ENCODE peak calls at places on chromosome 15, in nine cellular contexts. One of them, this sample, is unnamed.

GRCh38 chr15:52695146-52695545 is 16.0 kb upstream of the ATOSA start:
- DNase-seq in left ventricle myocardium inferior: no peak
- DNase-seq in NCI-H2107: no peak
- DNase-seq in psoas muscle: no peak
- DNase-seq in neuronal stem cell: no peak
- DNase-seq in AG08396: no peak
- DNase-seq in activated gamma-delta T cell treated with Interleukin-2 at 50 U/mL for 16 hours: no peak
- DNase-seq in choroid plexus epithelial cell: no peak
- DNase-seq in AG04450: no peak
- DNase-seq in this sample: no peak

GRCh38 chr15:80585544-80586018 is 109.5 kb upstream of the ABHD17C start:
- DNase-seq in left ventricle myocardium inferior: no peak
- DNase-seq in NCI-H2107: no peak
- DNase-seq in psoas muscle: no peak
- DNase-seq in neuronal stem cell: no peak
- DNase-seq in AG08396: no peak
- DNase-seq in activated gamma-delta T cell treated with Interleukin-2 at 50 U/mL for 16 hours: no peak
- DNase-seq in choroid plexus epithelial cell: no peak
- DNase-seq in AG04450: no peak
- DNase-seq in this sample: no peak

GRCh38 chr15:101176625-101177024 is 75.2 kb downstream of the CHSY1 start:
- DNase-seq in left ventricle myocardium inferior: no peak
- DNase-seq in NCI-H2107: no peak
- DNase-seq in psoas muscle: no peak
- DNase-seq in neuronal stem cell: no peak
- DNase-seq in AG08396: no peak
- DNase-seq in activated gamma-delta T cell treated with Interleukin-2 at 50 U/mL for 16 hours: no peak
- DNase-seq in choroid plexus epithelial cell: peak; percentile 73
- DNase-seq in AG04450: no peak
- DNase-seq in this sample: no peak

GRCh38 chr15:28094732-28095521 is 4.2 kb downstream of the OCA2 start:
- DNase-seq in left ventricle myocardium inferior: no peak
- DNase-seq in NCI-H2107: no peak
- DNase-seq in psoas muscle: peak; percentile 61
- DNase-seq in neuronal stem cell: no peak
- DNase-seq in AG08396: no peak
- DNase-seq in activated gamma-delta T cell treated with Interleukin-2 at 50 U/mL for 16 hours: no peak
- DNase-seq in choroid plexus epithelial cell: no peak
- DNase-seq in AG04450: no peak
- DNase-seq in this sample: no peak

GRCh38 chr15:65086680-65087111 is 10.2 kb downstream of the KBTBD13 start:
- DNase-seq in left ventricle myocardium inferior: no peak
- DNase-seq in NCI-H2107: no peak
- DNase-seq in psoas muscle: no peak
- DNase-seq in neuronal stem cell: no peak
- DNase-seq in AG08396: no peak
- DNase-seq in activated gamma-delta T cell treated with Interleukin-2 at 50 U/mL for 16 hours: no peak
- DNase-seq in choroid plexus epithelial cell: peak; percentile 29
- DNase-seq in AG04450: no peak
- DNase-seq in this sample: no peak

GRCh38 chr15:48566669-48567068 is 78.8 kb downstream of the FBN1 start:
- DNase-seq in left ventricle myocardium inferior: no peak
- DNase-seq in NCI-H2107: no peak
- DNase-seq in psoas muscle: no peak
- DNase-seq in neuronal stem cell: no peak
- DNase-seq in AG08396: no peak
- DNase-seq in activated gamma-delta T cell treated with Interleukin-2 at 50 U/mL for 16 hours: no peak
- DNase-seq in choroid plexus epithelial cell: peak; percentile 87
- DNase-seq in AG04450: no peak
- DNase-seq in this sample: no peak

GRCh38 chr15:27587810-27588209 is 511.3 kb downstream of the OCA2 start:
- DNase-seq in left ventricle myocardium inferior: no peak
- DNase-seq in NCI-H2107: no peak
- DNase-seq in psoas muscle: no peak
- DNase-seq in neuronal stem cell: peak; percentile 30
- DNase-seq in AG08396: no peak
- DNase-seq in activated gamma-delta T cell treated with Interleukin-2 at 50 U/mL for 16 hours: no peak
- DNase-seq in choroid plexus epithelial cell: peak; percentile 21
- DNase-seq in AG04450: no peak
- DNase-seq in this sample: peak; percentile 44

GRCh38 chr15:27714675-27715074 is 384.4 kb downstream of the OCA2 start:
- DNase-seq in left ventricle myocardium inferior: no peak
- DNase-seq in NCI-H2107: no peak
- DNase-seq in psoas muscle: no peak
- DNase-seq in neuronal stem cell: no peak
- DNase-seq in AG08396: no peak
- DNase-seq in activated gamma-delta T cell treated with Interleukin-2 at 50 U/mL for 16 hours: no peak
- DNase-seq in choroid plexus epithelial cell: no peak
- DNase-seq in AG04450: no peak
- DNase-seq in this sample: no peak

GRCh38 chr15:26628879-26629529 is 143.9 kb downstream of the GABRB3 start:
- DNase-seq in left ventricle myocardium inferior: peak; percentile 68
- DNase-seq in NCI-H2107: no peak
- DNase-seq in psoas muscle: peak; percentile 52
- DNase-seq in neuronal stem cell: no peak
- DNase-seq in AG08396: peak; percentile 30
- DNase-seq in activated gamma-delta T cell treated with Interleukin-2 at 50 U/mL for 16 hours: no peak
- DNase-seq in choroid plexus epithelial cell: no peak
- DNase-seq in AG04450: no peak
- DNase-seq in this sample: no peak

GRCh38 chr15:71973366-71973765 is 144.6 kb downstream of the MYO9A start:
- DNase-seq in left ventricle myocardium inferior: no peak
- DNase-seq in NCI-H2107: no peak
- DNase-seq in psoas muscle: no peak
- DNase-seq in neuronal stem cell: no peak
- DNase-seq in AG08396: no peak
- DNase-seq in activated gamma-delta T cell treated with Interleukin-2 at 50 U/mL for 16 hours: no peak
- DNase-seq in choroid plexus epithelial cell: no peak
- DNase-seq in AG04450: no peak
- DNase-seq in this sample: no peak

GRCh38 chr15:68643216-68643830 is 64.5 kb downstream of the CORO2B start:
- DNase-seq in left ventricle myocardium inferior: no peak
- DNase-seq in NCI-H2107: no peak
- DNase-seq in psoas muscle: no peak
- DNase-seq in neuronal stem cell: no peak
- DNase-seq in AG08396: no peak
- DNase-seq in activated gamma-delta T cell treated with Interleukin-2 at 50 U/mL for 16 hours: no peak
- DNase-seq in choroid plexus epithelial cell: no peak
- DNase-seq in AG04450: no peak
- DNase-seq in this sample: no peak